ENCODE peak calls at places on chromosomes 3 and 15, in seven cellular contexts. One of them, this sample, is unnamed.
A peak's percentile ranks its signal among the peaks of the same experiment; 100 is the strongest.

GRCh38 chr15:90863987-90864386 is 4.4 kb upstream of the FURIN start:
- DNase-seq in A673: no peak
- DNase-seq in heart left ventricle: no peak
- DNase-seq in trophoblast cell: no peak
- DNase-seq in suprapubic skin: no peak
- DNase-seq in pancreas: no peak
- DNase-seq in lung: no peak
- DNase-seq in this sample: no peak

GRCh38 chr3:2772803-2773202 is 337.4 kb downstream of the IL5RA start:
- DNase-seq in A673: no peak
- DNase-seq in heart left ventricle: no peak
- DNase-seq in trophoblast cell: no peak
- DNase-seq in suprapubic skin: no peak
- DNase-seq in pancreas: no peak
- DNase-seq in lung: no peak
- DNase-seq in this sample: no peak

GRCh38 chr3:21294768-21295167 is 456.2 kb downstream of the ZNF385D start:
- DNase-seq in A673: no peak
- DNase-seq in heart left ventricle: no peak
- DNase-seq in trophoblast cell: no peak
- DNase-seq in suprapubic skin: no peak
- DNase-seq in pancreas: no peak
- DNase-seq in lung: no peak
- DNase-seq in this sample: no peak

GRCh38 chr15:29337156-29337959 is 67.7 kb upstream of the NSMCE3 start:
- DNase-seq in A673: no peak
- DNase-seq in heart left ventricle: no peak
- DNase-seq in trophoblast cell: no peak
- DNase-seq in suprapubic skin: no peak
- DNase-seq in pancreas: no peak
- DNase-seq in lung: no peak
- DNase-seq in this sample: no peak

GRCh38 chr15:26864664-26865191 is 2.1 kb upstream of the GABRA5 start:
- DNase-seq in A673: peak; percentile 27
- DNase-seq in heart left ventricle: no peak
- DNase-seq in trophoblast cell: no peak
- DNase-seq in suprapubic skin: no peak
- DNase-seq in pancreas: no peak
- DNase-seq in lung: no peak
- DNase-seq in this sample: peak; percentile 67

GRCh38 chr3:71575433-71575832 is 8.1 kb downstream of the FOXP1 start:
- DNase-seq in A673: no peak
- DNase-seq in heart left ventricle: no peak
- DNase-seq in trophoblast cell: no peak
- DNase-seq in suprapubic skin: no peak
- DNase-seq in pancreas: no peak
- DNase-seq in lung: no peak
- DNase-seq in this sample: no peak

GRCh38 chr3:54784021-54784420 is 143.8 kb downstream of the LRTM1 start:
- DNase-seq in A673: no peak
- DNase-seq in heart left ventricle: no peak
- DNase-seq in trophoblast cell: no peak
- DNase-seq in suprapubic skin: no peak
- DNase-seq in pancreas: no peak
- DNase-seq in lung: no peak
- DNase-seq in this sample: no peak

GRCh38 chr15:74200394-74200793 is 2.2 kb downstream of the STRA6 start:
- DNase-seq in A673: peak; percentile 68
- DNase-seq in heart left ventricle: peak; percentile 51
- DNase-seq in trophoblast cell: no peak
- DNase-seq in suprapubic skin: no peak
- DNase-seq in pancreas: peak; percentile 13
- DNase-seq in lung: no peak
- DNase-seq in this sample: no peak

GRCh38 chr15:78316211-78317077 is 17.0 kb upstream of the SKIC8 start:
- DNase-seq in A673: peak; percentile 28
- DNase-seq in heart left ventricle: no peak
- DNase-seq in trophoblast cell: no peak
- DNase-seq in suprapubic skin: no peak
- DNase-seq in pancreas: no peak
- DNase-seq in lung: no peak
- DNase-seq in this sample: no peak

GRCh38 chr15:65587094-65587493 is 23.8 kb downstream of the INTS14 start:
- DNase-seq in A673: no peak
- DNase-seq in heart left ventricle: no peak
- DNase-seq in trophoblast cell: no peak
- DNase-seq in suprapubic skin: no peak
- DNase-seq in pancreas: no peak
- DNase-seq in lung: no peak
- DNase-seq in this sample: no peak

GRCh38 chr3:13877911-13878710 is 1.8 kb downstream of the WNT7A start:
- DNase-seq in A673: no peak
- DNase-seq in heart left ventricle: no peak
- DNase-seq in trophoblast cell: peak; percentile 41
- DNase-seq in suprapubic skin: peak; percentile 50
- DNase-seq in pancreas: no peak
- DNase-seq in lung: no peak
- DNase-seq in this sample: no peak

GRCh38 chr3:101379695-101380376 is 59.5 kb upstream of the IMPG2 start:
- DNase-seq in A673: no peak
- DNase-seq in heart left ventricle: no peak
- DNase-seq in trophoblast cell: no peak
- DNase-seq in suprapubic skin: no peak
- DNase-seq in pancreas: no peak
- DNase-seq in lung: no peak
- DNase-seq in this sample: peak; percentile 64

GRCh38 chr3:178504128-178504527 is 32.1 kb upstream of the KCNMB2 start:
- DNase-seq in A673: no peak
- DNase-seq in heart left ventricle: no peak
- DNase-seq in trophoblast cell: no peak
- DNase-seq in suprapubic skin: no peak
- DNase-seq in pancreas: no peak
- DNase-seq in lung: no peak
- DNase-seq in this sample: no peak

GRCh38 chr15:22810735-22811338 is 24.4 kb downstream of the NIPA1 start:
- DNase-seq in A673: no peak
- DNase-seq in heart left ventricle: no peak
- DNase-seq in trophoblast cell: no peak
- DNase-seq in suprapubic skin: no peak
- DNase-seq in pancreas: no peak
- DNase-seq in lung: no peak
- DNase-seq in this sample: no peak

GRCh38 chr3:139937674-139938279 is 2.8 kb downstream of the CLSTN2 start:
- DNase-seq in A673: peak; percentile 67
- DNase-seq in heart left ventricle: peak; percentile 29
- DNase-seq in trophoblast cell: peak; percentile 35
- DNase-seq in suprapubic skin: no peak
- DNase-seq in pancreas: no peak
- DNase-seq in lung: no peak
- DNase-seq in this sample: peak; percentile 65

GRCh38 chr15:48858401-48858800 is 19.5 kb upstream of the EID1 start:
- DNase-seq in A673: no peak
- DNase-seq in heart left ventricle: no peak
- DNase-seq in trophoblast cell: no peak
- DNase-seq in suprapubic skin: no peak
- DNase-seq in pancreas: no peak
- DNase-seq in lung: no peak
- DNase-seq in this sample: no peak

GRCh38 chr3:49674491-49674983 is 386 bp downstream of the APEH start:
- DNase-seq in A673: no peak
- DNase-seq in heart left ventricle: no peak
- DNase-seq in trophoblast cell: no peak
- DNase-seq in suprapubic skin: peak; percentile 75
- DNase-seq in pancreas: no peak
- DNase-seq in lung: no peak
- DNase-seq in this sample: peak; percentile 67

GRCh38 chr3:53921296-53921695 is 29.6 kb upstream of the SELENOK start:
- DNase-seq in A673: no peak
- DNase-seq in heart left ventricle: no peak
- DNase-seq in trophoblast cell: no peak
- DNase-seq in suprapubic skin: no peak
- DNase-seq in pancreas: no peak
- DNase-seq in lung: no peak
- DNase-seq in this sample: peak; percentile 68

GRCh38 chr3:190041333-190042041 is 79.2 kb downstream of the P3H2 start:
- DNase-seq in A673: peak; percentile 52
- DNase-seq in heart left ventricle: no peak
- DNase-seq in trophoblast cell: no peak
- DNase-seq in suprapubic skin: no peak
- DNase-seq in pancreas: no peak
- DNase-seq in lung: no peak
- DNase-seq in this sample: no peak

GRCh38 chr3:30747771-30748281 is 141.4 kb downstream of the TGFBR2 start:
- DNase-seq in A673: peak; percentile 67
- DNase-seq in heart left ventricle: no peak
- DNase-seq in trophoblast cell: no peak
- DNase-seq in suprapubic skin: no peak
- DNase-seq in pancreas: no peak
- DNase-seq in lung: no peak
- DNase-seq in this sample: no peak

GRCh38 chr15:59688383-59688887 is 685 bp downstream of the BNIP2 start:
- DNase-seq in A673: peak; percentile 55
- DNase-seq in heart left ventricle: no peak
- DNase-seq in trophoblast cell: peak; percentile 44
- DNase-seq in suprapubic skin: no peak
- DNase-seq in pancreas: no peak
- DNase-seq in lung: peak; percentile 42
- DNase-seq in this sample: peak; percentile 72

GRCh38 chr3:52742418-52743041 is 28.2 kb downstream of the NEK4 start:
- DNase-seq in A673: peak; percentile 0
- DNase-seq in heart left ventricle: no peak
- DNase-seq in trophoblast cell: no peak
- DNase-seq in suprapubic skin: no peak
- DNase-seq in pancreas: no peak
- DNase-seq in lung: no peak
- DNase-seq in this sample: peak; percentile 71

GRCh38 chr3:126679831-126680677 is 24.0 kb upstream of the CHCHD6 start:
- DNase-seq in A673: peak; percentile 48
- DNase-seq in heart left ventricle: no peak
- DNase-seq in trophoblast cell: no peak
- DNase-seq in suprapubic skin: no peak
- DNase-seq in pancreas: no peak
- DNase-seq in lung: no peak
- DNase-seq in this sample: no peak

GRCh38 chr3:46359748-46360509 is 6.0 kb downstream of the CCR2 start:
- DNase-seq in A673: peak; percentile 57
- DNase-seq in heart left ventricle: no peak
- DNase-seq in trophoblast cell: no peak
- DNase-seq in suprapubic skin: no peak
- DNase-seq in pancreas: no peak
- DNase-seq in lung: no peak
- DNase-seq in this sample: no peak

GRCh38 chr3:157089455-157090221 is 70.3 kb downstream of the CCNL1 start:
- DNase-seq in A673: no peak
- DNase-seq in heart left ventricle: peak; percentile 55
- DNase-seq in trophoblast cell: peak; percentile 37
- DNase-seq in suprapubic skin: no peak
- DNase-seq in pancreas: no peak
- DNase-seq in lung: peak; percentile 52
- DNase-seq in this sample: peak; percentile 49

DNA sequence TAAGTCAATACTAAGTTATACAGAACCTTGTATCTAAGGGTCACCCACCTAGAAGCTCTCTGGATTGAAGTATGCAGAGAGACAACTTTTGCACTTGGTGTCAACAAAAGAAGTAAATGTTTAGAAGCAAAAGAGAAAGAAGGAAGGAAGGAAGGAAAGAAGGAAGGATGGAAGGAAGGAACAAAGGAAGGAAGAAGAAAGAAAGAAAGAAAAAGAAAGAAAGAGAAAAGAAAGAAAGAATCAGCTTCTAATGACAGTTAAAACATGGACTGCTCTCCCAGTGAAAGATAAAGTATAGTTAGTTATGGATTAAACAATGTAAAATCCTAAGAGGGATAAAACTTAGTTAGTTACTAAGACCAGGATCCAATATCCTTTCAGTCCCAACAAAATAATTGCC is 613.8 kb upstream of the NR2F2 start:
- DNase-seq in A673: no peak
- DNase-seq in heart left ventricle: no peak
- DNase-seq in trophoblast cell: no peak
- DNase-seq in suprapubic skin: no peak
- DNase-seq in pancreas: no peak
- DNase-seq in lung: no peak
- DNase-seq in this sample: no peak
- H3K4me1 ChIP-seq in A673: no peaks in the 10 kb centered on the region
- H3K4me1 ChIP-seq in heart left ventricle: no peaks in the 10 kb centered on the region
- H3K4me1 ChIP-seq in trophoblast cell: no peaks in the 10 kb centered on the region
- H3K4me1 ChIP-seq in suprapubic skin: no peaks in the 10 kb centered on the region
- H3K4me1 ChIP-seq in pancreas: no peaks in the 10 kb centered on the region
- H3K4me1 ChIP-seq in lung: no peaks in the 10 kb centered on the region
- H3K4me1 ChIP-seq in this sample: no peaks in the 10 kb centered on the region

DNA sequence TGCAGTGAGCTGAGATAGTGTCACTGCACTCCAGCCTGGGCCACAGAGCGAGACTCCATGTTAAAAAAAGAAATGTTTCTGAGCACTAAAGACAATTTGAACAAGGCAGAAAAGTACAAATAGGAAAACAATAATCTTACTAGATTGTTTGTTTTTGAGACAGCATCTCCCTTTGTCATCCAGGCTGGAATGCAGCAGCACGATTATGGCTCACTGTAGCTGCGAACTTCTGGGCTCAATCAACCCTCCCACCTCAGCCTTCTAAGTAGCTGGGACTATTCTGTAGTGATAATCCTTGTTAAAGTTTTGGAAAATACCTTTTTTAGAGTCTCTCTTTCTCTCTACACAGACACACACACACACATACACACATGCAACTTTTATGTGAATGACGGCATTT is 107.1 kb downstream of the LPP start:
- DNase-seq in A673: no peak
- DNase-seq in heart left ventricle: no peak
- DNase-seq in trophoblast cell: no peak
- DNase-seq in suprapubic skin: no peak
- DNase-seq in pancreas: no peak
- DNase-seq in lung: no peak
- DNase-seq in this sample: no peak
- H3K4me1 ChIP-seq in A673: peaks cover 12% of the 10 kb centered on the region
- H3K4me1 ChIP-seq in heart left ventricle: peaks cover 54% of the 10 kb centered on the region
- H3K4me1 ChIP-seq in trophoblast cell: peaks cover 11% of the 10 kb centered on the region
- H3K4me1 ChIP-seq in suprapubic skin: peaks cover 27% of the 10 kb centered on the region
- H3K4me1 ChIP-seq in pancreas: peaks cover 33% of the 10 kb centered on the region
- H3K4me1 ChIP-seq in lung: peaks cover 14% of the 10 kb centered on the region
- H3K4me1 ChIP-seq in this sample: peaks cover 22% of the 10 kb centered on the region

GRCh38 chr3:66479532-66479947 is 21.3 kb downstream of the LRIG1 start:
- DNase-seq in A673: no peak
- DNase-seq in heart left ventricle: no peak
- DNase-seq in trophoblast cell: no peak
- DNase-seq in suprapubic skin: no peak
- DNase-seq in pancreas: no peak
- DNase-seq in lung: no peak
- DNase-seq in this sample: no peak
- H3K4me1 ChIP-seq in A673: peaks cover 5% of the 10 kb centered on the region
- H3K4me1 ChIP-seq in heart left ventricle: peaks cover 94% of the 10 kb centered on the region
- H3K4me1 ChIP-seq in trophoblast cell: no peaks in the 10 kb centered on the region
- H3K4me1 ChIP-seq in suprapubic skin: peaks cover 65% of the 10 kb centered on the region
- H3K4me1 ChIP-seq in pancreas: peaks cover 100% of the 10 kb centered on the region
- H3K4me1 ChIP-seq in lung: peaks cover 28% of the 10 kb centered on the region
- H3K4me1 ChIP-seq in this sample: peaks cover 79% of the 10 kb centered on the region

GRCh38 chr3:196145420-196146262 is 63.8 kb upstream of the TFRC start:
- DNase-seq in A673: no peak
- DNase-seq in heart left ventricle: no peak
- DNase-seq in trophoblast cell: no peak
- DNase-seq in suprapubic skin: no peak
- DNase-seq in pancreas: no peak
- DNase-seq in lung: no peak
- DNase-seq in this sample: no peak
- H3K4me1 ChIP-seq in A673: no peaks in the 10 kb centered on the region
- H3K4me1 ChIP-seq in heart left ventricle: no peaks in the 10 kb centered on the region
- H3K4me1 ChIP-seq in trophoblast cell: peaks cover 16% of the 10 kb centered on the region
- H3K4me1 ChIP-seq in suprapubic skin: peaks cover 12% of the 10 kb centered on the region
- H3K4me1 ChIP-seq in pancreas: peaks cover 9% of the 10 kb centered on the region
- H3K4me1 ChIP-seq in lung: peaks cover 7% of the 10 kb centered on the region
- H3K4me1 ChIP-seq in this sample: no peaks in the 10 kb centered on the region

This sample was measured in Karpas-422.